ENCODE peak calls at places on chromosome 11, in six cellular contexts. One of them, this sample, is unnamed.

GRCh38 chr11:113213549-113213948 is 100.8 kb upstream of the TTC12 start:
- DNase-seq in H1: no peak
- DNase-seq in neuronal stem cell: no peak
- DNase-seq in mesendoderm: no peak
- DNase-seq in trophoblast cell: no peak
- DNase-seq in IMR-90: no peak
- DNase-seq in this sample: no peak

GRCh38 chr11:36018967-36019596 is 75.2 kb downstream of the LDLRAD3 start:
- DNase-seq in trophoblast cell: no peak
- DNase-seq in IMR-90: no peak
- DNase-seq in H1: no peak
- DNase-seq in neuronal stem cell: no peak
- DNase-seq in mesendoderm: no peak
- DNase-seq in this sample: no peak

GRCh38 chr11:94308024-94308423 is 3.6 kb downstream of the IZUMO1R start:
- DNase-seq in H1: no peak
- DNase-seq in trophoblast cell: no peak
- DNase-seq in IMR-90: no peak
- DNase-seq in mesendoderm: no peak
- DNase-seq in neuronal stem cell: no peak
- DNase-seq in this sample: no peak

GRCh38 chr11:69436041-69436982 is 45.2 kb upstream of the LINC01488 start:
- DNase-seq in H1: no peak
- DNase-seq in IMR-90: no peak
- DNase-seq in neuronal stem cell: no peak
- DNase-seq in mesendoderm: no peak
- DNase-seq in trophoblast cell: no peak
- DNase-seq in this sample: no peak

GRCh38 chr11:47946682-47947575 is 33.4 kb upstream of the PTPRJ start:
- DNase-seq in mesendoderm: peak
- DNase-seq in H1: no peak
- DNase-seq in IMR-90: peak
- DNase-seq in neuronal stem cell: no peak
- DNase-seq in trophoblast cell: peak
- DNase-seq in this sample: peak

GRCh38 chr11:103652013-103652412 is 384.4 kb upstream of the DDI1 start:
- DNase-seq in mesendoderm: no peak
- DNase-seq in neuronal stem cell: no peak
- DNase-seq in trophoblast cell: no peak
- DNase-seq in IMR-90: peak
- DNase-seq in H1: no peak
- DNase-seq in this sample: peak

GRCh38 chr11:24575392-24575791 is 78.5 kb downstream of the LUZP2 start:
- DNase-seq in IMR-90: peak
- DNase-seq in trophoblast cell: no peak
- DNase-seq in neuronal stem cell: no peak
- DNase-seq in mesendoderm: no peak
- DNase-seq in H1: no peak
- DNase-seq in this sample: no peak

GRCh38 chr11:114166897-114167323 is 107.4 kb downstream of the ZBTB16 start:
- DNase-seq in neuronal stem cell: no peak
- DNase-seq in H1: no peak
- DNase-seq in trophoblast cell: no peak
- DNase-seq in IMR-90: peak
- DNase-seq in mesendoderm: no peak
- DNase-seq in this sample: peak

GRCh38 chr11:2738551-2739431 is 39.0 kb upstream of the KCNQ1OT1 start:
- DNase-seq in H1: no peak
- DNase-seq in neuronal stem cell: no peak
- DNase-seq in trophoblast cell: no peak
- DNase-seq in IMR-90: no peak
- DNase-seq in mesendoderm: no peak
- DNase-seq in this sample: no peak

DNA sequence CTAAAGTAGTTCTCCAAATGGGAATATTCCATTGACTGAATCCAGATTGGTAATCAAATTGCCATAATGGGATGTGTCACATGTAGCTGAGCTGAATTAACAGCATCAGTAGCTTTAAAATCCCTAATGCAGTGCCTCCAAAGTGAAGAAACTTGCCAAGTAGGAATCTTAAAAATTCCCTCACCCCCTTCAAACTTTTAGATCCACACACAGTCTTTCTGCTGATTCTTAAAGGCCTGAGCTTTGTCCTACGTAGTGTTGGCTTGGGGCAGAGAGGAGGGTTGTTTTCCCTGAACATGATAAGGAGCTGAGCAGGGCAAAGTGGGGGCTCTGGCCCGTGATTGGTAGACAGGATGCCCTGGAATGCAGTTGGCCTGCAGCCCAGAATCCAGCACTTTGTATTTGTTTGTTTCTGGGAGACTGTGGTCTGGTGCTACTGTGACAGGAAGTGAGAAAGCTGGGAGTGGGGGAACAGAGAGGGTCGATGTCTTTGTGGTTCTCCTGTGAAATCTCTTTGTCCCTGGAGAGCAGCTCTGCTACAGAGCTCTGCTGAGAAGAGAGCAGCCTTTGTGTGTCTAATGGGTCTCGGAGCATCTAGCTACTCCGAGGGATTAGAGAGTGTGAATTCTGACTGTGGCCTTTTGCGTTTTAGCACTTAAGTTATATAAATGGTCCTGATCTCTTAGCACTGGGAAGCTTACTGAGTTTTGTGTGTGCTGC is 16.9 kb downstream of the CTNND1 start:
- DNase-seq in H1: peak
- DNase-seq in mesendoderm: peak
- DNase-seq in IMR-90: peak
- DNase-seq in trophoblast cell: no peak
- DNase-seq in neuronal stem cell: peak
- DNase-seq in this sample: peak
- H3K4ac ChIP-seq in H1: no peak
- H3K4ac ChIP-seq in mesendoderm: no peak
- H3K4ac ChIP-seq in IMR-90: peak
- H3K4ac ChIP-seq in trophoblast cell: peak
- H3K4ac ChIP-seq in neuronal stem cell: no peak
- H3K4ac ChIP-seq in this sample: peak

DNA sequence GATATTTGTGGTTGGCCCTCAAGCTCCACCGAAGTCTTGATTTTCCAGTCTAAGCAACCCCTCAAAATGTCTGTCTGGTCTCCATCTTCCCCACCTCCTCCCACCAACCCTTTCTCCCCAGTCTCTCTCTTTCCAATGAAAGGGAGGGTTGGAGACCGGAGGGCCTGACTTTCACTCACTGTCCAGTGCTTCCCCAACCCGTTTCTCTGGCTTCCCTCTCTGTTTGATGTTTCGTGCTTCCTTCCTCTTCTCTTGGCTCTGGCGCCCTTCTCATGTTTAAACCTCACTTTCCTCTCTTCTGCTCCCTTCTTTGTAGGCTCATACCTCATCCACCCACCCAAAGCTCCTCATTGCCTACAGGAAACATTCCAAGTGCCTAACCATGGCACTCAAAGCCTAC is 11.1 kb upstream of the VPS37C start:
- DNase-seq in trophoblast cell: no peak
- DNase-seq in neuronal stem cell: no peak
- DNase-seq in mesendoderm: no peak
- DNase-seq in H1: no peak
- DNase-seq in IMR-90: no peak
- DNase-seq in this sample: no peak
- H3K4me3 ChIP-seq in trophoblast cell: no peak
- H3K4me3 ChIP-seq in neuronal stem cell: no peak
- H3K4me3 ChIP-seq in mesendoderm: no peak
- H3K4me3 ChIP-seq in H1: no peak
- H3K4me3 ChIP-seq in IMR-90: no peak
- H3K4me3 ChIP-seq in this sample: no peak

GRCh38 chr11:80240245-80240644 is 799.4 kb upstream of the TENM4 start:
- DNase-seq in H1: no peak
- DNase-seq in trophoblast cell: no peak
- DNase-seq in neuronal stem cell: no peak
- DNase-seq in mesendoderm: no peak
- DNase-seq in IMR-90: no peak
- DNase-seq in this sample: no peak
- H3K4ac ChIP-seq in H1: no peak
- H3K4ac ChIP-seq in trophoblast cell: no peak
- H3K4ac ChIP-seq in neuronal stem cell: no peak
- H3K4ac ChIP-seq in mesendoderm: no peak
- H3K4ac ChIP-seq in IMR-90: no peak
- H3K4ac ChIP-seq in this sample: no peak

GRCh38 chr11:65646921-65647701 is 9.2 kb downstream of the SIPA1 start:
- DNase-seq in mesendoderm: peak
- DNase-seq in IMR-90: no peak
- DNase-seq in H1: peak
- DNase-seq in trophoblast cell: peak
- DNase-seq in neuronal stem cell: peak
- DNase-seq in this sample: peak
- H3K4me3 ChIP-seq in mesendoderm: peak
- H3K4me3 ChIP-seq in IMR-90: no peak
- H3K4me3 ChIP-seq in H1: peak
- H3K4me3 ChIP-seq in trophoblast cell: peak
- H3K4me3 ChIP-seq in neuronal stem cell: no peak
- H3K4me3 ChIP-seq in this sample: no peak

DNA sequence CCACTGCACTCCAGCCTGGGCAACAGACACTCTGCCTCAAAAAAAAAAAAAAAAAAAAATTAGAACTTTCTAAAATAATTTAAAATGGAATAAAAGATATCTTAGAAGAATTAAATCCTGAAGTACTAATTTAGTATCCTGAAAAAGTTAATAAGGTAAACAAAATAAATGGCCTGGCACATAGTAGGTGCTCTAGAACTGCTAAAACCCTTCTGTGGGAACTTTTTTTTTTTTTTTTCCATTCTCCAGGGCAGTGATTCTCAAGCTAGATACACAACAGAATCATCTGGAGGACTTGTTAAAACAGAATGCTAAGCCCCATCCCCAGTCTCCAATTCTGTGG is 65.3 kb downstream of the MAML2 start:
- DNase-seq in IMR-90: no peak
- DNase-seq in H1: no peak
- DNase-seq in neuronal stem cell: no peak
- DNase-seq in mesendoderm: peak
- DNase-seq in trophoblast cell: no peak
- DNase-seq in this sample: no peak
- H3K4ac ChIP-seq in IMR-90: no peak
- H3K4ac ChIP-seq in H1: no peak
- H3K4ac ChIP-seq in neuronal stem cell: no peak
- H3K4ac ChIP-seq in mesendoderm: no peak
- H3K4ac ChIP-seq in trophoblast cell: peak
- H3K4ac ChIP-seq in this sample: no peak

GRCh38 chr11:33829430-33830141 is 55.3 kb upstream of the FBXO3 start:
- DNase-seq in neuronal stem cell: peak
- DNase-seq in mesendoderm: peak
- DNase-seq in H1: peak
- DNase-seq in IMR-90: peak
- DNase-seq in trophoblast cell: peak
- DNase-seq in this sample: peak

GRCh38 chr11:33827206-33827605 is 52.9 kb upstream of the FBXO3 start:
- DNase-seq in H1: no peak
- DNase-seq in mesendoderm: no peak
- DNase-seq in trophoblast cell: no peak
- DNase-seq in IMR-90: no peak
- DNase-seq in neuronal stem cell: no peak
- DNase-seq in this sample: no peak

GRCh38 chr11:33830903-33831648 is 56.8 kb upstream of the FBXO3 start:
- DNase-seq in neuronal stem cell: no peak
- DNase-seq in mesendoderm: no peak
- DNase-seq in trophoblast cell: no peak
- DNase-seq in IMR-90: no peak
- DNase-seq in H1: no peak
- DNase-seq in this sample: no peak

GRCh38 chr11:33832676-33833075 is 58.4 kb upstream of the FBXO3 start:
- DNase-seq in mesendoderm: no peak
- DNase-seq in trophoblast cell: no peak
- DNase-seq in IMR-90: no peak
- DNase-seq in H1: no peak
- DNase-seq in neuronal stem cell: no peak
- DNase-seq in this sample: no peak

DNA sequence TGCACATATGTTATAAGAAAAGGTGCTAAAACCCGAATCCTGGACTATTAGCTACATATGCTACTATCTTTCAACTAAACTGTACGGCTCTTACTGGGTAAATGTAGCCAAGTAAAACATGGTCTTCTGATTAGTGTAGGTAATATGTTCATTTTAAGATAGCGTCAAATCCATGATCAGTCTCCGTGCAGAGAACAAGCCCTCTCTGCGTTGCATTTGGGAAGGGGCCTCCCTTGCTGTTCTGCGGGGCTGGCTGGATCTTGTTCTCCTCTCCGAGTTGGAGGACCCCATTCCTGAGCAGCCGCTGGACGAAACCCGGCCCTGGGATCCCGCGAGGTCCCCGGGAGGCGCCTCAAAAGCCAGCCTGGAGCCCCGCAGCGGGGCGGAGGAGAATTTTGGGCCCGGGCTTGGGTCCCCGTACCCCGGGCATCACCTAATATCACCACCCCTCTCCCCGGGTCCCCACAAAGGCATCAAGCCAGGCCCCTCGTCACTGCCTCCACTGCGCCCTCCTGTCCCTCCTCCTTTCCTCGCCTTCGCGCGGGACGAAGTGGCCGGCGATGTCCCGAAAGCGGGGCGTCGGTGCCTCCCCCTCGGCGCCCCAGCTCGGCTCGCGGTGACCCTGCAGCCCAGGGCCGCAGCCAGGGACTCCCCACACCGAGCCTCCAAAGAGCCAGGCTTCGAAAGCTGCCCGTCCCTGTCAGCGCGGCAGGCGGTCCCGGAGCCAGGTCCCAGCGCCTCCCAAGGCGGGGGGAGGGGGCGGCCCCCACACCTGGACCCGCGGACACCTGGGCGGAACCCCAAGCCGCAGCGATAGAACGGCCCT is 54.5 kb upstream of the FBXO3 start:
- DNase-seq in mesendoderm: no peak
- DNase-seq in IMR-90: no peak
- DNase-seq in H1: peak
- DNase-seq in trophoblast cell: no peak
- DNase-seq in neuronal stem cell: peak
- DNase-seq in this sample: no peak
- H3K4me3 ChIP-seq in mesendoderm: no peak
- H3K4me3 ChIP-seq in IMR-90: peak
- H3K4me3 ChIP-seq in H1: peak
- H3K4me3 ChIP-seq in trophoblast cell: peak
- H3K4me3 ChIP-seq in neuronal stem cell: peak
- H3K4me3 ChIP-seq in this sample: peak

This sample was measured in mesenchymal stem cell.